ENCODE peak calls at places on chromosome 17, in five cellular contexts. E, V, G, X and Z are unnamed samples.

GRCh38 chr17:75619506-75620431 is 13.5 kb upstream of the SMIM5 start:
- DNase-seq in X (peak), G (peak), V (peak), E (no peak), Z (peak)

GRCh38 chr17:846901-847777 is 65.0 kb downstream of the MRM3 start:
- DNase-seq in X (no peak), V (no peak), G (peak), E (peak), Z (no peak)

GRCh38 chr17:31427684-31428083 is 36.2 kb downstream of the RAB11FIP4 start:
- DNase-seq in X (no peak), G (no peak), E (no peak), V (no peak), Z (no peak)

GRCh38 chr17:47401100-47401499 is 77.3 kb downstream of the EFCAB13 start:
- DNase-seq in X (no peak), G (no peak), V (no peak), E (no peak), Z (no peak)

GRCh38 chr17:46003907-46004748 is 5.1 kb downstream of the STH start:
- DNase-seq in V (no peak), E (peak), X (no peak), G (peak), Z (peak)

GRCh38 chr17:72376486-72377345 is 255.9 kb downstream of the SOX9 start:
- DNase-seq in V (peak), G (peak), X (no peak), E (no peak), Z (no peak)

GRCh38 chr17:49680314-49680713 is 2.4 kb upstream of the SPOP start:
- DNase-seq in X (no peak), G (no peak), E (no peak), V (no peak), Z (no peak)

GRCh38 chr17:63439682-63440081 is 6.4 kb downstream of the CYB561 start:
- DNase-seq in V (peak), E (no peak), X (peak), G (peak), Z (peak)

GRCh38 chr17:2798679-2799078 is 2.4 kb downstream of the RAP1GAP2 start:
- DNase-seq in X (no peak), V (no peak), G (no peak), E (no peak), Z (no peak)

GRCh38 chr17:80791758-80792284 is 199.8 kb upstream of the CHMP6 start:
- DNase-seq in V (peak), X (no peak), E (peak), G (peak), Z (peak)

GRCh38 chr17:50459756-50460155 is 8.9 kb downstream of the CHAD start:
- DNase-seq in E (no peak), X (peak), G (no peak), V (no peak), Z (no peak)

GRCh38 chr17:59406808-59407381 is 75.4 kb downstream of the YPEL2 start:
- DNase-seq in X (no peak), G (peak), V (peak), E (peak), Z (peak)

GRCh38 chr17:81508639-81509047 is 4.0 kb downstream of the ACTG1 start:
- DNase-seq in G (peak), E (no peak), V (peak), X (no peak), Z (peak)

GRCh38 chr17:39399792-39400191 is 1.6 kb downstream of the FBXL20 start:
- DNase-seq in E (no peak), X (no peak), V (no peak), G (no peak), Z (no peak)
- H3K4me3 ChIP-seq in E (peak), X (peak), V (peak), G (peak), Z (no peak)

GRCh38 chr17:9206989-9207317 is 185.6 kb downstream of the NTN1 start:
- DNase-seq in E (no peak), G (no peak), X (no peak), V (peak), Z (no peak)
- TF ChIP-seq CTCF in E (no peak), G (no peak), X (no peak), V (no peak), Z (no peak)

GRCh38 chr17:21358185-21358584 is 18.0 kb upstream of the KCNJ12 start:
- DNase-seq in X (no peak), E (no peak), V (no peak), G (no peak), Z (no peak)
- H3K4me3 ChIP-seq in X (no peak), E (no peak), V (no peak), G (no peak), Z (no peak)

GRCh38 chr17:77438241-77439204 is 297.8 kb downstream of the SEC14L1 start:
- DNase-seq in G (no peak), X (peak), V (no peak), E (no peak), Z (no peak)

GRCh38 chr17:77436481-77436880 is 295.7 kb downstream of the SEC14L1 start:
- DNase-seq in X (no peak), E (no peak), G (no peak), V (no peak), Z (no peak)

GRCh38 chr17:77436058-77436442 is 295.3 kb downstream of the SEC14L1 start:
- DNase-seq in G (peak), V (peak), E (peak), X (no peak), Z (no peak)

GRCh38 chr17:77437747-77438146 is 297.0 kb downstream of the SEC14L1 start:
- DNase-seq in E (no peak), G (no peak), X (no peak), V (no peak), Z (no peak)

GRCh38 chr17:77437017-77437416 is 296.2 kb downstream of the SEC14L1 start:
- DNase-seq in V (peak), E (peak), X (peak), G (peak), Z (peak)
- TF ChIP-seq CTCF in V (no peak), E (no peak), X (no peak), G (no peak), Z (no peak)

GRCh38 chr17:14794961-14795360 is 470.2 kb downstream of the PMP22 start:
- DNase-seq in G (no peak), E (no peak), V (no peak), X (peak), Z (no peak)

GRCh38 chr17:14793237-14793636 is 471.9 kb downstream of the PMP22 start:
- DNase-seq in V (peak), E (no peak), G (peak), X (no peak), Z (peak)

GRCh38 chr17:14797801-14798200 is 467.3 kb downstream of the PMP22 start:
- DNase-seq in V (no peak), X (no peak), G (no peak), E (no peak), Z (no peak)

GRCh38 chr17:14792751-14793150 is 472.4 kb downstream of the PMP22 start:
- DNase-seq in X (no peak), E (no peak), V (peak), G (no peak), Z (peak)

GRCh38 chr17:14797021-14797420 is 468.1 kb downstream of the PMP22 start:
- DNase-seq in E (no peak), V (no peak), G (no peak), X (no peak), Z (no peak)
- H3K4me3 ChIP-seq in E (no peak), V (no peak), G (no peak), X (no peak), Z (no peak)